ENCODE peak calls at places on chromosomes 12 and 14, in four cellular contexts. F, S, P and M are unnamed samples.

GRCh38 chr12:61301817-61302216 is 958.4 kb upstream of the USP15 start:
- DNase-seq in F (no peak), S (no peak), P (no peak), M (no peak)

GRCh38 chr12:124395986-124396385 is 101.1 kb downstream of the RFLNA start:
- DNase-seq in F (no peak), S (no peak), P (no peak), M (no peak)

GRCh38 chr14:106203438-106203837 is 677.1 kb downstream of the TMEM121 start:
- DNase-seq in F (no peak), S (no peak), P (no peak), M (no peak)

GRCh38 chr12:113880337-113880736 is 85.8 kb downstream of the RBM19 start:
- DNase-seq in F (no peak), S (no peak), P (no peak), M (no peak)

GRCh38 chr12:101733166-101733565 is 6.1 kb downstream of the SYCP3 start:
- DNase-seq in F (no peak), S (no peak), P (no peak), M (no peak)

GRCh38 chr12:117120787-117121186 is 21.6 kb upstream of the TESC start:
- DNase-seq in F (no peak), S (no peak), P (no peak), M (no peak)

GRCh38 chr14:69726761-69727511 is 40.0 kb upstream of the SRSF5 start:
- DNase-seq in F (peak), S (peak), P (no peak), M (peak)

GRCh38 chr12:77204055-77204454 is 138.7 kb upstream of the E2F7 start:
- DNase-seq in F (no peak), S (no peak), P (no peak), M (peak)

GRCh38 chr14:32622742-32623141 is 293.6 kb downstream of the AKAP6 start:
- DNase-seq in F (peak), S (no peak), P (no peak), M (no peak)

GRCh38 chr12:52645120-52645761 is 6.8 kb downstream of the KRT2 start:
- DNase-seq in F (no peak), S (no peak), P (no peak), M (peak)

GRCh38 chr14:76395161-76395560 is 19.2 kb downstream of the ESRRB start:
- DNase-seq in F (no peak), S (no peak), P (no peak), M (no peak)

GRCh38 chr12:95858451-95859343 is at the start of gene SNRPF:
- DNase-seq in F (peak), S (peak), P (peak), M (peak)

GRCh38 chr12:127416796-127417195 is 850.2 kb upstream of the TMEM132C start:
- DNase-seq in F (no peak), S (no peak), P (no peak), M (no peak)

GRCh38 chr14:104782823-104783170 is 12.8 kb downstream of the AKT1 start:
- DNase-seq in F (no peak), S (no peak), P (no peak), M (no peak)

GRCh38 chr14:69093551-69094421 is 59.1 kb downstream of the DCAF5 start:
- DNase-seq in F (no peak), S (no peak), P (no peak), M (no peak)

GRCh38 chr12:53862831-53863230 is 75.8 kb upstream of the HOXC13 start:
- DNase-seq in F (no peak), S (no peak), P (no peak), M (no peak)